ENCODE peak calls at places on chromosomes 7 and 10, in ten cellular contexts. S, T, I, N, P, L, G, J, R and K are unnamed samples.

GRCh38 chr7:105796365-105796764 is 80.0 kb downstream of the ATXN7L1 start:
- DNase-seq in P (no peak), L (no peak), N (no peak), G (no peak), T (no peak), I (no peak), J (no peak), R (no peak), S (no peak), K (no peak)

GRCh38 chr7:50653997-50654425 is 88.8 kb upstream of the DDC start:
- DNase-seq in G (no peak), P (no peak), J (no peak), T (no peak), L (no peak), N (peak), S (no peak), I (no peak), R (no peak), K (no peak)

GRCh38 chr7:32941996-32942782 is 15.1 kb upstream of the FKBP9 start:
- DNase-seq in T (peak), N (peak), R (peak), G (peak), S (peak), L (peak), P (peak), I (peak), J (no peak), K (peak)

GRCh38 chr7:50834136-50834535 is 51.4 kb upstream of the GRB10 start:
- DNase-seq in S (no peak), P (no peak), J (no peak), T (no peak), L (no peak), N (no peak), I (no peak), G (peak), R (no peak), K (no peak)

GRCh38 chr7:93117852-93118530 is at the start of gene SAMD9:
- DNase-seq in I (peak), T (peak), S (peak), N (peak), J (peak), L (peak), P (no peak), G (peak), R (peak), K (peak)

GRCh38 chr10:114448897-114449296 is 44.6 kb upstream of the AFAP1L2 start:
- DNase-seq in T (no peak), R (no peak), P (no peak), I (no peak), S (no peak), N (no peak), L (no peak), J (no peak), G (no peak), K (no peak)

GRCh38 chr7:85274452-85274851 is 87.6 kb upstream of the SEMA3D start:
- DNase-seq in J (no peak), S (no peak), N (no peak), P (no peak), L (no peak), R (no peak), I (no peak), T (no peak), G (peak), K (no peak)

GRCh38 chr10:55550241-55550640 is 749.2 kb upstream of the PCDH15 start:
- DNase-seq in R (no peak), P (no peak), G (peak), I (no peak), L (no peak), N (no peak), S (no peak), J (no peak), T (no peak), K (no peak)

GRCh38 chr10:101686133-101686925 is 8.6 kb downstream of the FBXW4 start:
- DNase-seq in S (no peak), N (no peak), P (no peak), R (no peak), I (no peak), G (no peak), J (no peak), L (no peak), T (no peak), K (no peak)

GRCh38 chr7:134140889-134141867 is 14.0 kb downstream of the LRGUK start:
- DNase-seq in I (peak), L (peak), P (peak), G (peak), N (peak), R (peak), S (peak), J (peak), T (no peak), K (peak)

GRCh38 chr7:152383341-152384234 is 52.2 kb downstream of the KMT2C start:
- DNase-seq in T (no peak), N (peak), R (no peak), L (no peak), I (no peak), P (no peak), J (no peak), S (peak), G (no peak), K (no peak)